ENCODE peak calls at places on chromosome 7, in eight cellular contexts. One of them, this sample, is unnamed.

GRCh38 chr7:36806897-36807296 is 82.6 kb upstream of the AOAH start:
- DNase-seq in activated CD4-positive, alpha-beta T cell treated with anti-CD3 and anti-CD28 coated beads, Interleukin-2, amount 10 ng/mL, durations not matched to agents 7 days and 5 days: no peak
- DNase-seq in activated T-helper 1 cell treated with anti-CD3 and anti-CD28 coated beads, Interleukin-12 subunit alpha, Interleukin-12 subunit beta, Interleukin-2, Interleukin-4 antibody, amounts not matched to agents 30 ng/mL and 10 ng/mL and 1 ng/mL, durations not matched to agents 14 hours and 24 hours and 36 hours: no peak
- DNase-seq in stimulated activated CD4-positive, alpha-beta T cell treated with anti-CD3 and anti-CD28 coated beads, TNF-alpha, amount 100 ng/mL, for 24 hours: no peak
- DNase-seq in activated CD8-positive, alpha-beta memory T cell treated with anti-CD3 and anti-CD28 coated beads for 48 hours: no peak
- DNase-seq in AG08396: no peak
- DNase-seq in neural crest cell: no peak
- DNase-seq in AG08395: no peak
- DNase-seq in this sample: no peak

GRCh38 chr7:93140582-93141191 is 7.5 kb downstream of the SAMD9L start:
- DNase-seq in AG08395: no peak
- DNase-seq in AG08396: no peak
- DNase-seq in activated T-helper 1 cell treated with anti-CD3 and anti-CD28 coated beads, Interleukin-12 subunit alpha, Interleukin-12 subunit beta, Interleukin-2, Interleukin-4 antibody, amounts not matched to agents 30 ng/mL and 10 ng/mL and 1 ng/mL, durations not matched to agents 14 hours and 24 hours and 36 hours: no peak
- DNase-seq in activated CD4-positive, alpha-beta T cell treated with anti-CD3 and anti-CD28 coated beads, Interleukin-2, amount 10 ng/mL, durations not matched to agents 7 days and 5 days: no peak
- DNase-seq in activated CD8-positive, alpha-beta memory T cell treated with anti-CD3 and anti-CD28 coated beads for 48 hours: no peak
- DNase-seq in neural crest cell: no peak
- DNase-seq in stimulated activated CD4-positive, alpha-beta T cell treated with anti-CD3 and anti-CD28 coated beads, TNF-alpha, amount 100 ng/mL, for 24 hours: no peak
- DNase-seq in this sample: no peak

GRCh38 chr7:79523426-79523825 is 70.0 kb upstream of the MAGI2 start:
- DNase-seq in AG08395: no peak
- DNase-seq in stimulated activated CD4-positive, alpha-beta T cell treated with anti-CD3 and anti-CD28 coated beads, TNF-alpha, amount 100 ng/mL, for 24 hours: no peak
- DNase-seq in neural crest cell: no peak
- DNase-seq in activated CD4-positive, alpha-beta T cell treated with anti-CD3 and anti-CD28 coated beads, Interleukin-2, amount 10 ng/mL, durations not matched to agents 7 days and 5 days: no peak
- DNase-seq in AG08396: no peak
- DNase-seq in activated CD8-positive, alpha-beta memory T cell treated with anti-CD3 and anti-CD28 coated beads for 48 hours: no peak
- DNase-seq in activated T-helper 1 cell treated with anti-CD3 and anti-CD28 coated beads, Interleukin-12 subunit alpha, Interleukin-12 subunit beta, Interleukin-2, Interleukin-4 antibody, amounts not matched to agents 30 ng/mL and 10 ng/mL and 1 ng/mL, durations not matched to agents 14 hours and 24 hours and 36 hours: no peak
- DNase-seq in this sample: no peak

GRCh38 chr7:137081694-137082093 is 213.2 kb downstream of the CHRM2 start:
- DNase-seq in AG08396: peak; percentile 72
- DNase-seq in activated T-helper 1 cell treated with anti-CD3 and anti-CD28 coated beads, Interleukin-12 subunit alpha, Interleukin-12 subunit beta, Interleukin-2, Interleukin-4 antibody, amounts not matched to agents 30 ng/mL and 10 ng/mL and 1 ng/mL, durations not matched to agents 14 hours and 24 hours and 36 hours: no peak
- DNase-seq in neural crest cell: no peak
- DNase-seq in activated CD4-positive, alpha-beta T cell treated with anti-CD3 and anti-CD28 coated beads, Interleukin-2, amount 10 ng/mL, durations not matched to agents 7 days and 5 days: no peak
- DNase-seq in stimulated activated CD4-positive, alpha-beta T cell treated with anti-CD3 and anti-CD28 coated beads, TNF-alpha, amount 100 ng/mL, for 24 hours: no peak
- DNase-seq in activated CD8-positive, alpha-beta memory T cell treated with anti-CD3 and anti-CD28 coated beads for 48 hours: no peak
- DNase-seq in AG08395: peak; percentile 80
- DNase-seq in this sample: peak; percentile 79

GRCh38 chr7:37570145-37570544 is 113.4 kb upstream of the GPR141 start:
- DNase-seq in activated CD8-positive, alpha-beta memory T cell treated with anti-CD3 and anti-CD28 coated beads for 48 hours: no peak
- DNase-seq in neural crest cell: no peak
- DNase-seq in activated T-helper 1 cell treated with anti-CD3 and anti-CD28 coated beads, Interleukin-12 subunit alpha, Interleukin-12 subunit beta, Interleukin-2, Interleukin-4 antibody, amounts not matched to agents 30 ng/mL and 10 ng/mL and 1 ng/mL, durations not matched to agents 14 hours and 24 hours and 36 hours: no peak
- DNase-seq in activated CD4-positive, alpha-beta T cell treated with anti-CD3 and anti-CD28 coated beads, Interleukin-2, amount 10 ng/mL, durations not matched to agents 7 days and 5 days: no peak
- DNase-seq in stimulated activated CD4-positive, alpha-beta T cell treated with anti-CD3 and anti-CD28 coated beads, TNF-alpha, amount 100 ng/mL, for 24 hours: no peak
- DNase-seq in AG08395: no peak
- DNase-seq in AG08396: no peak
- DNase-seq in this sample: no peak

GRCh38 chr7:131443496-131443895 is 112.9 kb downstream of the PODXL start:
- DNase-seq in activated CD4-positive, alpha-beta T cell treated with anti-CD3 and anti-CD28 coated beads, Interleukin-2, amount 10 ng/mL, durations not matched to agents 7 days and 5 days: no peak
- DNase-seq in activated CD8-positive, alpha-beta memory T cell treated with anti-CD3 and anti-CD28 coated beads for 48 hours: no peak
- DNase-seq in AG08396: no peak
- DNase-seq in stimulated activated CD4-positive, alpha-beta T cell treated with anti-CD3 and anti-CD28 coated beads, TNF-alpha, amount 100 ng/mL, for 24 hours: no peak
- DNase-seq in AG08395: no peak
- DNase-seq in neural crest cell: no peak
- DNase-seq in activated T-helper 1 cell treated with anti-CD3 and anti-CD28 coated beads, Interleukin-12 subunit alpha, Interleukin-12 subunit beta, Interleukin-2, Interleukin-4 antibody, amounts not matched to agents 30 ng/mL and 10 ng/mL and 1 ng/mL, durations not matched to agents 14 hours and 24 hours and 36 hours: no peak
- DNase-seq in this sample: no peak

GRCh38 chr7:158567153-158567603 is 20.4 kb downstream of the PTPRN2 start:
- DNase-seq in activated CD4-positive, alpha-beta T cell treated with anti-CD3 and anti-CD28 coated beads, Interleukin-2, amount 10 ng/mL, durations not matched to agents 7 days and 5 days: no peak
- DNase-seq in neural crest cell: no peak
- DNase-seq in AG08396: no peak
- DNase-seq in activated T-helper 1 cell treated with anti-CD3 and anti-CD28 coated beads, Interleukin-12 subunit alpha, Interleukin-12 subunit beta, Interleukin-2, Interleukin-4 antibody, amounts not matched to agents 30 ng/mL and 10 ng/mL and 1 ng/mL, durations not matched to agents 14 hours and 24 hours and 36 hours: no peak
- DNase-seq in activated CD8-positive, alpha-beta memory T cell treated with anti-CD3 and anti-CD28 coated beads for 48 hours: no peak
- DNase-seq in AG08395: no peak
- DNase-seq in stimulated activated CD4-positive, alpha-beta T cell treated with anti-CD3 and anti-CD28 coated beads, TNF-alpha, amount 100 ng/mL, for 24 hours: no peak
- DNase-seq in this sample: no peak

GRCh38 chr7:120091807-120092206 is 181.2 kb upstream of the KCND2 start:
- DNase-seq in activated T-helper 1 cell treated with anti-CD3 and anti-CD28 coated beads, Interleukin-12 subunit alpha, Interleukin-12 subunit beta, Interleukin-2, Interleukin-4 antibody, amounts not matched to agents 30 ng/mL and 10 ng/mL and 1 ng/mL, durations not matched to agents 14 hours and 24 hours and 36 hours: no peak
- DNase-seq in activated CD4-positive, alpha-beta T cell treated with anti-CD3 and anti-CD28 coated beads, Interleukin-2, amount 10 ng/mL, durations not matched to agents 7 days and 5 days: no peak
- DNase-seq in AG08396: no peak
- DNase-seq in activated CD8-positive, alpha-beta memory T cell treated with anti-CD3 and anti-CD28 coated beads for 48 hours: no peak
- DNase-seq in neural crest cell: no peak
- DNase-seq in AG08395: no peak
- DNase-seq in stimulated activated CD4-positive, alpha-beta T cell treated with anti-CD3 and anti-CD28 coated beads, TNF-alpha, amount 100 ng/mL, for 24 hours: no peak
- DNase-seq in this sample: no peak

GRCh38 chr7:22356010-22356854 is 722 bp downstream of the RAPGEF5 start:
- DNase-seq in AG08395: no peak
- DNase-seq in activated CD4-positive, alpha-beta T cell treated with anti-CD3 and anti-CD28 coated beads, Interleukin-2, amount 10 ng/mL, durations not matched to agents 7 days and 5 days: no peak
- DNase-seq in activated T-helper 1 cell treated with anti-CD3 and anti-CD28 coated beads, Interleukin-12 subunit alpha, Interleukin-12 subunit beta, Interleukin-2, Interleukin-4 antibody, amounts not matched to agents 30 ng/mL and 10 ng/mL and 1 ng/mL, durations not matched to agents 14 hours and 24 hours and 36 hours: no peak
- DNase-seq in activated CD8-positive, alpha-beta memory T cell treated with anti-CD3 and anti-CD28 coated beads for 48 hours: no peak
- DNase-seq in stimulated activated CD4-positive, alpha-beta T cell treated with anti-CD3 and anti-CD28 coated beads, TNF-alpha, amount 100 ng/mL, for 24 hours: no peak
- DNase-seq in neural crest cell: peak; percentile 9
- DNase-seq in AG08396: no peak
- DNase-seq in this sample: peak; percentile 58

GRCh38 chr7:118877187-118877586 is 652.7 kb downstream of the ANKRD7 start:
- DNase-seq in neural crest cell: no peak
- DNase-seq in activated T-helper 1 cell treated with anti-CD3 and anti-CD28 coated beads, Interleukin-12 subunit alpha, Interleukin-12 subunit beta, Interleukin-2, Interleukin-4 antibody, amounts not matched to agents 30 ng/mL and 10 ng/mL and 1 ng/mL, durations not matched to agents 14 hours and 24 hours and 36 hours: no peak
- DNase-seq in AG08396: no peak
- DNase-seq in AG08395: no peak
- DNase-seq in stimulated activated CD4-positive, alpha-beta T cell treated with anti-CD3 and anti-CD28 coated beads, TNF-alpha, amount 100 ng/mL, for 24 hours: no peak
- DNase-seq in activated CD4-positive, alpha-beta T cell treated with anti-CD3 and anti-CD28 coated beads, Interleukin-2, amount 10 ng/mL, durations not matched to agents 7 days and 5 days: no peak
- DNase-seq in activated CD8-positive, alpha-beta memory T cell treated with anti-CD3 and anti-CD28 coated beads for 48 hours: no peak
- DNase-seq in this sample: no peak

GRCh38 chr7:104064969-104065387 is 75.5 kb upstream of the RELN start:
- DNase-seq in activated T-helper 1 cell treated with anti-CD3 and anti-CD28 coated beads, Interleukin-12 subunit alpha, Interleukin-12 subunit beta, Interleukin-2, Interleukin-4 antibody, amounts not matched to agents 30 ng/mL and 10 ng/mL and 1 ng/mL, durations not matched to agents 14 hours and 24 hours and 36 hours: no peak
- DNase-seq in neural crest cell: no peak
- DNase-seq in stimulated activated CD4-positive, alpha-beta T cell treated with anti-CD3 and anti-CD28 coated beads, TNF-alpha, amount 100 ng/mL, for 24 hours: no peak
- DNase-seq in AG08396: no peak
- DNase-seq in activated CD8-positive, alpha-beta memory T cell treated with anti-CD3 and anti-CD28 coated beads for 48 hours: no peak
- DNase-seq in AG08395: no peak
- DNase-seq in activated CD4-positive, alpha-beta T cell treated with anti-CD3 and anti-CD28 coated beads, Interleukin-2, amount 10 ng/mL, durations not matched to agents 7 days and 5 days: no peak
- DNase-seq in this sample: no peak

GRCh38 chr7:42869131-42870020 is 42.5 kb downstream of the C7orf25 start:
- DNase-seq in activated CD8-positive, alpha-beta memory T cell treated with anti-CD3 and anti-CD28 coated beads for 48 hours: no peak
- DNase-seq in stimulated activated CD4-positive, alpha-beta T cell treated with anti-CD3 and anti-CD28 coated beads, TNF-alpha, amount 100 ng/mL, for 24 hours: peak; percentile 50
- DNase-seq in activated CD4-positive, alpha-beta T cell treated with anti-CD3 and anti-CD28 coated beads, Interleukin-2, amount 10 ng/mL, durations not matched to agents 7 days and 5 days: peak; percentile 14
- DNase-seq in activated T-helper 1 cell treated with anti-CD3 and anti-CD28 coated beads, Interleukin-12 subunit alpha, Interleukin-12 subunit beta, Interleukin-2, Interleukin-4 antibody, amounts not matched to agents 30 ng/mL and 10 ng/mL and 1 ng/mL, durations not matched to agents 14 hours and 24 hours and 36 hours: peak; percentile 19
- DNase-seq in AG08395: peak; percentile 21
- DNase-seq in neural crest cell: no peak
- DNase-seq in AG08396: no peak
- DNase-seq in this sample: no peak

GRCh38 chr7:151349507-151349853 is 7.9 kb downstream of the NUB1 start:
- DNase-seq in activated T-helper 1 cell treated with anti-CD3 and anti-CD28 coated beads, Interleukin-12 subunit alpha, Interleukin-12 subunit beta, Interleukin-2, Interleukin-4 antibody, amounts not matched to agents 30 ng/mL and 10 ng/mL and 1 ng/mL, durations not matched to agents 14 hours and 24 hours and 36 hours: no peak
- DNase-seq in activated CD4-positive, alpha-beta T cell treated with anti-CD3 and anti-CD28 coated beads, Interleukin-2, amount 10 ng/mL, durations not matched to agents 7 days and 5 days: no peak
- DNase-seq in AG08395: no peak
- DNase-seq in activated CD8-positive, alpha-beta memory T cell treated with anti-CD3 and anti-CD28 coated beads for 48 hours: no peak
- DNase-seq in stimulated activated CD4-positive, alpha-beta T cell treated with anti-CD3 and anti-CD28 coated beads, TNF-alpha, amount 100 ng/mL, for 24 hours: no peak
- DNase-seq in AG08396: no peak
- DNase-seq in neural crest cell: no peak
- DNase-seq in this sample: no peak

GRCh38 chr7:4613855-4614548 is 68.1 kb upstream of the FOXK1 start:
- DNase-seq in stimulated activated CD4-positive, alpha-beta T cell treated with anti-CD3 and anti-CD28 coated beads, TNF-alpha, amount 100 ng/mL, for 24 hours: no peak
- DNase-seq in AG08396: peak; percentile 74
- DNase-seq in neural crest cell: no peak
- DNase-seq in AG08395: peak; percentile 78
- DNase-seq in activated CD8-positive, alpha-beta memory T cell treated with anti-CD3 and anti-CD28 coated beads for 48 hours: no peak
- DNase-seq in activated CD4-positive, alpha-beta T cell treated with anti-CD3 and anti-CD28 coated beads, Interleukin-2, amount 10 ng/mL, durations not matched to agents 7 days and 5 days: no peak
- DNase-seq in activated T-helper 1 cell treated with anti-CD3 and anti-CD28 coated beads, Interleukin-12 subunit alpha, Interleukin-12 subunit beta, Interleukin-2, Interleukin-4 antibody, amounts not matched to agents 30 ng/mL and 10 ng/mL and 1 ng/mL, durations not matched to agents 14 hours and 24 hours and 36 hours: no peak
- DNase-seq in this sample: no peak

GRCh38 chr7:73685311-73685710 is 1.9 kb downstream of the BUD23 start:
- DNase-seq in stimulated activated CD4-positive, alpha-beta T cell treated with anti-CD3 and anti-CD28 coated beads, TNF-alpha, amount 100 ng/mL, for 24 hours: no peak
- DNase-seq in activated CD4-positive, alpha-beta T cell treated with anti-CD3 and anti-CD28 coated beads, Interleukin-2, amount 10 ng/mL, durations not matched to agents 7 days and 5 days: no peak
- DNase-seq in activated CD8-positive, alpha-beta memory T cell treated with anti-CD3 and anti-CD28 coated beads for 48 hours: no peak
- DNase-seq in AG08395: no peak
- DNase-seq in activated T-helper 1 cell treated with anti-CD3 and anti-CD28 coated beads, Interleukin-12 subunit alpha, Interleukin-12 subunit beta, Interleukin-2, Interleukin-4 antibody, amounts not matched to agents 30 ng/mL and 10 ng/mL and 1 ng/mL, durations not matched to agents 14 hours and 24 hours and 36 hours: no peak
- DNase-seq in neural crest cell: no peak
- DNase-seq in AG08396: no peak
- DNase-seq in this sample: no peak

GRCh38 chr7:17773289-17773626 is 167.0 kb downstream of the SNX13 start:
- DNase-seq in stimulated activated CD4-positive, alpha-beta T cell treated with anti-CD3 and anti-CD28 coated beads, TNF-alpha, amount 100 ng/mL, for 24 hours: no peak
- DNase-seq in activated CD8-positive, alpha-beta memory T cell treated with anti-CD3 and anti-CD28 coated beads for 48 hours: no peak
- DNase-seq in neural crest cell: no peak
- DNase-seq in AG08396: peak; percentile 63
- DNase-seq in activated T-helper 1 cell treated with anti-CD3 and anti-CD28 coated beads, Interleukin-12 subunit alpha, Interleukin-12 subunit beta, Interleukin-2, Interleukin-4 antibody, amounts not matched to agents 30 ng/mL and 10 ng/mL and 1 ng/mL, durations not matched to agents 14 hours and 24 hours and 36 hours: no peak
- DNase-seq in AG08395: peak; percentile 74
- DNase-seq in activated CD4-positive, alpha-beta T cell treated with anti-CD3 and anti-CD28 coated beads, Interleukin-2, amount 10 ng/mL, durations not matched to agents 7 days and 5 days: no peak
- DNase-seq in this sample: no peak

GRCh38 chr7:140640727-140641531 is at the start of gene DENND2A:
- DNase-seq in activated CD8-positive, alpha-beta memory T cell treated with anti-CD3 and anti-CD28 coated beads for 48 hours: no peak
- DNase-seq in activated CD4-positive, alpha-beta T cell treated with anti-CD3 and anti-CD28 coated beads, Interleukin-2, amount 10 ng/mL, durations not matched to agents 7 days and 5 days: no peak
- DNase-seq in AG08395: peak; percentile 54
- DNase-seq in stimulated activated CD4-positive, alpha-beta T cell treated with anti-CD3 and anti-CD28 coated beads, TNF-alpha, amount 100 ng/mL, for 24 hours: no peak
- DNase-seq in neural crest cell: peak; percentile 70
- DNase-seq in AG08396: peak; percentile 84
- DNase-seq in activated T-helper 1 cell treated with anti-CD3 and anti-CD28 coated beads, Interleukin-12 subunit alpha, Interleukin-12 subunit beta, Interleukin-2, Interleukin-4 antibody, amounts not matched to agents 30 ng/mL and 10 ng/mL and 1 ng/mL, durations not matched to agents 14 hours and 24 hours and 36 hours: no peak
- DNase-seq in this sample: peak; percentile 85

GRCh38 chr7:137572071-137572784 is 228.7 kb upstream of the PTN start:
- DNase-seq in AG08395: no peak
- DNase-seq in AG08396: no peak
- DNase-seq in activated T-helper 1 cell treated with anti-CD3 and anti-CD28 coated beads, Interleukin-12 subunit alpha, Interleukin-12 subunit beta, Interleukin-2, Interleukin-4 antibody, amounts not matched to agents 30 ng/mL and 10 ng/mL and 1 ng/mL, durations not matched to agents 14 hours and 24 hours and 36 hours: no peak
- DNase-seq in stimulated activated CD4-positive, alpha-beta T cell treated with anti-CD3 and anti-CD28 coated beads, TNF-alpha, amount 100 ng/mL, for 24 hours: no peak
- DNase-seq in activated CD4-positive, alpha-beta T cell treated with anti-CD3 and anti-CD28 coated beads, Interleukin-2, amount 10 ng/mL, durations not matched to agents 7 days and 5 days: no peak
- DNase-seq in neural crest cell: no peak
- DNase-seq in activated CD8-positive, alpha-beta memory T cell treated with anti-CD3 and anti-CD28 coated beads for 48 hours: no peak
- DNase-seq in this sample: no peak

GRCh38 chr7:32511791-32512190 is 16.5 kb downstream of the AVL9 start:
- DNase-seq in AG08395: no peak
- DNase-seq in stimulated activated CD4-positive, alpha-beta T cell treated with anti-CD3 and anti-CD28 coated beads, TNF-alpha, amount 100 ng/mL, for 24 hours: no peak
- DNase-seq in activated T-helper 1 cell treated with anti-CD3 and anti-CD28 coated beads, Interleukin-12 subunit alpha, Interleukin-12 subunit beta, Interleukin-2, Interleukin-4 antibody, amounts not matched to agents 30 ng/mL and 10 ng/mL and 1 ng/mL, durations not matched to agents 14 hours and 24 hours and 36 hours: no peak
- DNase-seq in neural crest cell: no peak
- DNase-seq in activated CD4-positive, alpha-beta T cell treated with anti-CD3 and anti-CD28 coated beads, Interleukin-2, amount 10 ng/mL, durations not matched to agents 7 days and 5 days: no peak
- DNase-seq in AG08396: no peak
- DNase-seq in activated CD8-positive, alpha-beta memory T cell treated with anti-CD3 and anti-CD28 coated beads for 48 hours: no peak
- DNase-seq in this sample: no peak

GRCh38 chr7:67589178-67589577 is 592.5 kb downstream of the TYW1 start:
- DNase-seq in activated CD4-positive, alpha-beta T cell treated with anti-CD3 and anti-CD28 coated beads, Interleukin-2, amount 10 ng/mL, durations not matched to agents 7 days and 5 days: no peak
- DNase-seq in stimulated activated CD4-positive, alpha-beta T cell treated with anti-CD3 and anti-CD28 coated beads, TNF-alpha, amount 100 ng/mL, for 24 hours: no peak
- DNase-seq in neural crest cell: no peak
- DNase-seq in activated T-helper 1 cell treated with anti-CD3 and anti-CD28 coated beads, Interleukin-12 subunit alpha, Interleukin-12 subunit beta, Interleukin-2, Interleukin-4 antibody, amounts not matched to agents 30 ng/mL and 10 ng/mL and 1 ng/mL, durations not matched to agents 14 hours and 24 hours and 36 hours: no peak
- DNase-seq in AG08396: no peak
- DNase-seq in AG08395: no peak
- DNase-seq in activated CD8-positive, alpha-beta memory T cell treated with anti-CD3 and anti-CD28 coated beads for 48 hours: no peak
- DNase-seq in this sample: no peak

GRCh38 chr7:127986581-127987461 is 44.4 kb downstream of the LRRC4 start:
- DNase-seq in activated CD4-positive, alpha-beta T cell treated with anti-CD3 and anti-CD28 coated beads, Interleukin-2, amount 10 ng/mL, durations not matched to agents 7 days and 5 days: no peak
- DNase-seq in AG08395: no peak
- DNase-seq in activated T-helper 1 cell treated with anti-CD3 and anti-CD28 coated beads, Interleukin-12 subunit alpha, Interleukin-12 subunit beta, Interleukin-2, Interleukin-4 antibody, amounts not matched to agents 30 ng/mL and 10 ng/mL and 1 ng/mL, durations not matched to agents 14 hours and 24 hours and 36 hours: no peak
- DNase-seq in activated CD8-positive, alpha-beta memory T cell treated with anti-CD3 and anti-CD28 coated beads for 48 hours: no peak
- DNase-seq in AG08396: no peak
- DNase-seq in neural crest cell: no peak
- DNase-seq in stimulated activated CD4-positive, alpha-beta T cell treated with anti-CD3 and anti-CD28 coated beads, TNF-alpha, amount 100 ng/mL, for 24 hours: no peak
- DNase-seq in this sample: no peak

GRCh38 chr7:137697026-137697425 is 149.7 kb downstream of the DGKI start:
- DNase-seq in activated CD4-positive, alpha-beta T cell treated with anti-CD3 and anti-CD28 coated beads, Interleukin-2, amount 10 ng/mL, durations not matched to agents 7 days and 5 days: no peak
- DNase-seq in neural crest cell: no peak
- DNase-seq in activated CD8-positive, alpha-beta memory T cell treated with anti-CD3 and anti-CD28 coated beads for 48 hours: no peak
- DNase-seq in AG08396: no peak
- DNase-seq in activated T-helper 1 cell treated with anti-CD3 and anti-CD28 coated beads, Interleukin-12 subunit alpha, Interleukin-12 subunit beta, Interleukin-2, Interleukin-4 antibody, amounts not matched to agents 30 ng/mL and 10 ng/mL and 1 ng/mL, durations not matched to agents 14 hours and 24 hours and 36 hours: no peak
- DNase-seq in stimulated activated CD4-positive, alpha-beta T cell treated with anti-CD3 and anti-CD28 coated beads, TNF-alpha, amount 100 ng/mL, for 24 hours: no peak
- DNase-seq in AG08395: no peak
- DNase-seq in this sample: no peak

This sample was measured in BE2C.